ENCODE peak calls at places on chromosome 13, in nine cellular contexts. T, K, M, Y, E, R, D, G and V are unnamed samples.

GRCh38 chr13:74288361-74288911 is 154.2 kb upstream of the KLF12 start:
- DNase-seq in R (peak), G (no peak), Y (peak), T (peak), K (peak), D (peak), M (no peak), E (no peak), V (no peak)

GRCh38 chr13:99892189-99892588 is 79.4 kb downstream of the ZIC5 start:
- DNase-seq in R (no peak), T (no peak), M (no peak), Y (no peak), G (no peak), K (no peak), E (no peak), D (no peak), V (no peak)

GRCh38 chr13:26508885-26509284 is 48.6 kb upstream of the WASF3 start:
- DNase-seq in T (peak), K (no peak), E (no peak), Y (no peak), G (no peak), D (no peak), R (no peak), M (peak), V (no peak)

GRCh38 chr13:59970847-59971246 is 192.9 kb downstream of the DIAPH3 start:
- DNase-seq in T (no peak), Y (no peak), D (no peak), E (no peak), K (no peak), R (peak), G (no peak), M (no peak), V (no peak)

GRCh38 chr13:50400035-50400726 is 384.9 kb downstream of the KCNRG start:
- DNase-seq in Y (no peak), G (no peak), D (no peak), E (no peak), R (no peak), K (no peak), M (peak), T (no peak), V (no peak)

GRCh38 chr13:98785405-98785804 is 32.9 kb upstream of the SLC15A1 start:
- DNase-seq in E (no peak), Y (no peak), T (no peak), R (no peak), G (no peak), K (no peak), D (no peak), M (no peak), V (no peak)

GRCh38 chr13:114236224-114236623 is 1.5 kb downstream of the CDC16 start:
- DNase-seq in T (no peak), M (no peak), Y (no peak), D (no peak), E (no peak), G (no peak), K (no peak), R (no peak), V (no peak)

GRCh38 chr13:58960909-58961308 is 1202.8 kb downstream of the DIAPH3 start:
- DNase-seq in D (no peak), E (no peak), M (peak), Y (no peak), T (no peak), K (no peak), R (no peak), G (peak), V (no peak)

GRCh38 chr13:113879017-113879416 is 15.1 kb upstream of the GAS6 start:
- DNase-seq in M (no peak), G (no peak), E (no peak), Y (no peak), K (no peak), R (no peak), T (no peak), D (no peak), V (no peak)

GRCh38 chr13:76967031-76967430 is 18.7 kb downstream of the ACOD1 start:
- DNase-seq in D (no peak), M (no peak), E (no peak), R (no peak), Y (no peak), T (no peak), G (no peak), K (no peak), V (no peak)

GRCh38 chr13:98172570-98173405 is 4.3 kb downstream of the RNF113B start:
- DNase-seq in T (no peak), Y (no peak), D (no peak), R (no peak), M (peak), K (no peak), E (no peak), G (no peak), V (no peak)

GRCh38 chr13:97321101-97321500 is 99.0 kb downstream of the MBNL2 start:
- DNase-seq in M (no peak), K (no peak), E (no peak), T (no peak), R (no peak), D (no peak), Y (no peak), G (no peak), V (no peak)

GRCh38 chr13:80083516-80084085 is 257.3 kb downstream of the SPRY2 start:
- DNase-seq in E (no peak), T (no peak), K (no peak), Y (no peak), R (no peak), D (no peak), M (peak), G (no peak), V (no peak)

GRCh38 chr13:98480915-98481510 is 95.9 kb downstream of the STK24 start:
- DNase-seq in E (no peak), T (peak), M (peak), R (no peak), G (no peak), Y (peak), D (no peak), K (no peak), V (no peak)

GRCh38 chr13:71378992-71379905 is 487.8 kb downstream of the DACH1 start:
- DNase-seq in T (no peak), K (no peak), G (peak), E (no peak), M (no peak), Y (no peak), D (no peak), R (no peak), V (no peak)

GRCh38 chr13:80038371-80038770 is 302.6 kb downstream of the SPRY2 start:
- DNase-seq in Y (no peak), G (no peak), T (no peak), R (no peak), D (no peak), K (no peak), E (no peak), M (no peak), V (no peak)

GRCh38 chr13:76929975-76930374 is 18.3 kb upstream of the ACOD1 start:
- DNase-seq in T (no peak), G (no peak), K (no peak), Y (no peak), M (no peak), R (no peak), D (no peak), E (no peak), V (no peak)

GRCh38 chr13:50685491-50685890 is 158.0 kb downstream of the DLEU7 start:
- DNase-seq in T (no peak), K (no peak), E (no peak), G (no peak), R (no peak), M (no peak), Y (no peak), D (no peak), V (no peak)

GRCh38 chr13:62194371-62194770 is 778.7 kb upstream of the PCDH20 start:
- DNase-seq in G (no peak), R (no peak), M (no peak), E (no peak), T (no peak), K (no peak), Y (no peak), D (no peak), V (no peak)

GRCh38 chr13:99636306-99636705 is 135.0 kb downstream of the TM9SF2 start:
- DNase-seq in G (no peak), E (no peak), D (no peak), Y (no peak), M (no peak), K (no peak), T (no peak), R (no peak), V (no peak)

GRCh38 chr13:87168390-87168789 is 502.8 kb upstream of the SLITRK5 start:
- DNase-seq in E (no peak), D (no peak), R (no peak), G (no peak), M (no peak), K (no peak), T (no peak), Y (no peak), V (no peak)

GRCh38 chr13:45718992-45719391 is 16.9 kb downstream of the CBY2 start:
- DNase-seq in K (no peak), D (no peak), Y (no peak), R (no peak), E (no peak), M (no peak), T (no peak), G (no peak), V (no peak)

GRCh38 chr13:23705578-23705977 is 135.4 kb downstream of the TNFRSF19 start:
- DNase-seq in R (no peak), K (no peak), E (no peak), D (no peak), T (no peak), Y (no peak), G (no peak), M (peak), V (no peak)

GRCh38 chr13:94758571-94758970 is 46.2 kb upstream of the SOX21 start:
- DNase-seq in E (no peak), G (no peak), Y (no peak), K (no peak), D (no peak), M (no peak), T (no peak), R (no peak), V (no peak)

GRCh38 chr13:51315658-51316057 is 23.8 kb upstream of the SERPINE3 start:
- DNase-seq in R (no peak), D (no peak), Y (no peak), T (no peak), G (no peak), E (no peak), K (no peak), M (no peak), V (no peak)

GRCh38 chr13:100674363-100674847 is at the start of gene TMTC4:
- DNase-seq in Y (no peak), G (no peak), E (no peak), D (no peak), T (no peak), R (peak), M (no peak), K (no peak), V (no peak)

GRCh38 chr13:113918580-113918979 is 54.7 kb upstream of the GAS6 start:
- DNase-seq in K (no peak), M (no peak), D (no peak), T (no peak), E (no peak), Y (no peak), R (no peak), G (no peak), V (no peak)

GRCh38 chr13:41696163-41697003 is 239.0 kb downstream of the RGCC start:
- DNase-seq in E (no peak), G (peak), T (no peak), R (no peak), M (peak), K (no peak), D (no peak), Y (no peak), V (peak)

GRCh38 chr13:53743906-53744305 is 715.3 kb downstream of the OLFM4 start:
- DNase-seq in Y (no peak), M (no peak), T (no peak), D (no peak), K (no peak), E (no peak), R (no peak), G (no peak), V (no peak)

GRCh38 chr13:35994131-35994966 is 136.8 kb downstream of the DCLK1 start:
- DNase-seq in D (no peak), R (no peak), G (peak), M (peak), K (no peak), Y (no peak), T (no peak), E (no peak), V (no peak)

GRCh38 chr13:82797876-82798275 is 1084.4 kb downstream of the SLITRK1 start:
- DNase-seq in K (no peak), M (no peak), T (no peak), E (no peak), R (no peak), G (no peak), D (no peak), Y (no peak), V (no peak)

GRCh38 chr13:54599413-54599812 is 1570.8 kb downstream of the OLFM4 start:
- DNase-seq in Y (no peak), D (no peak), R (no peak), E (no peak), M (no peak), T (no peak), G (no peak), K (no peak), V (no peak)

GRCh38 chr13:42151781-42152180 is 103.3 kb downstream of the DGKH start:
- DNase-seq in E (no peak), Y (no peak), R (no peak), M (no peak), T (no peak), D (no peak), G (no peak), K (no peak), V (no peak)

GRCh38 chr13:24036115-24036514 is 124.4 kb upstream of the SPATA13 start:
- DNase-seq in T (no peak), M (peak), R (no peak), Y (no peak), D (no peak), E (no peak), K (no peak), G (no peak), V (no peak)

GRCh38 chr13:101053289-101053688 is 363.0 kb downstream of the NALCN start:
- DNase-seq in D (no peak), E (no peak), Y (no peak), R (no peak), G (no peak), K (no peak), M (no peak), T (no peak), V (no peak)

GRCh38 chr13:31049083-31049482 is 112.6 kb downstream of the HSPH1 start:
- DNase-seq in K (no peak), T (no peak), E (no peak), D (no peak), R (no peak), Y (no peak), M (no peak), G (no peak), V (no peak)

GRCh38 chr13:56515441-56515840 is 625.3 kb upstream of the PRR20A start:
- DNase-seq in K (no peak), E (no peak), D (no peak), Y (no peak), G (no peak), M (no peak), T (no peak), R (no peak), V (no peak)

GRCh38 chr13:73204916-73205315 is 146.1 kb downstream of the KLF5 start:
- DNase-seq in T (no peak), M (no peak), R (no peak), E (no peak), K (no peak), D (no peak), Y (no peak), G (no peak), V (no peak)